ENCODE peak calls at places on chromosome 5, in four cellular contexts. G is WTC11, M is thoracic aorta, Z is IMR-90. X is an unnamed sample.

GRCh38 chr5:143372187-143372829 is 31.2 kb downstream of the NR3C1 start:
- DNase-seq in G (no peak), M (no peak), Z (peak; percentile 42), X (no peak)

GRCh38 chr5:85967681-85968080 is 650.1 kb upstream of the COX7C start:
- DNase-seq in G (no peak), M (no peak), Z (no peak), X (no peak)

GRCh38 chr5:102295534-102296228 is 403 bp downstream of the SLCO4C1 start:
- DNase-seq in G (peak; percentile 44), M (no peak), Z (no peak), X (no peak)

GRCh38 chr5:56851258-56851941 is 36.1 kb downstream of the MAP3K1 start:
- DNase-seq in G (no peak), M (no peak), Z (peak; percentile 47), X (no peak)

GRCh38 chr5:53037141-53037859 is 48.1 kb downstream of the ITGA2 start:
- DNase-seq in G (no peak), M (no peak), Z (peak; percentile 78), X (no peak)

GRCh38 chr5:56088967-56089829 is 94.4 kb upstream of the IL6ST start:
- DNase-seq in G (no peak), M (no peak), Z (peak; percentile 80), X (no peak)

GRCh38 chr5:111236995-111237394 is 12.8 kb downstream of the CAMK4 start:
- DNase-seq in G (no peak), M (no peak), Z (no peak), X (no peak)

GRCh38 chr5:107672212-107673105 is 1.7 kb upstream of the EFNA5 start:
- DNase-seq in G (peak; percentile 87), M (peak; percentile 65), Z (peak; percentile 87), X (peak; percentile 40)

GRCh38 chr5:152634596-152634995 is 229.5 kb upstream of the NMUR2 start:
- DNase-seq in G (peak; percentile 10), M (no peak), Z (no peak), X (no peak)

GRCh38 chr5:180213657-180214207 is 4.7 kb upstream of the RASGEF1C start:
- DNase-seq in G (no peak), M (no peak), Z (no peak), X (no peak)

GRCh38 chr5:80260461-80260860 is 4.6 kb upstream of the SERINC5 start:
- DNase-seq in G (no peak), M (no peak), Z (no peak), X (no peak)

GRCh38 chr5:79263-79662 is 12.7 kb upstream of the PLEKHG4B start:
- DNase-seq in G (no peak), M (no peak), Z (no peak), X (no peak)

GRCh38 chr5:53480474-53481353 is at the start of gene FST:
- DNase-seq in G (peak; percentile 52), M (no peak), Z (peak; percentile 36), X (no peak)

GRCh38 chr5:10266839-10267238 is 16.8 kb downstream of the CCT5 start:
- DNase-seq in G (no peak), M (no peak), Z (no peak), X (no peak)

GRCh38 chr5:148179234-148179824 is 11.0 kb downstream of the SPINK14 start:
- DNase-seq in G (no peak), M (no peak), Z (peak; percentile 63), X (no peak)

GRCh38 chr5:59547731-59548130 is 345.8 kb downstream of the PDE4D start:
- DNase-seq in G (no peak), M (no peak), Z (no peak), X (no peak)

GRCh38 chr5:19322716-19323485 is 665.1 kb downstream of the CDH18 start:
- DNase-seq in G (no peak), M (no peak), Z (no peak), X (no peak)

GRCh38 chr5:76546497-76547102 is 76.6 kb downstream of the F2RL2 start:
- DNase-seq in G (no peak), M (no peak), Z (no peak), X (no peak)

GRCh38 chr5:177609076-177610059 is 9.4 kb downstream of the B4GALT7 start:
- DNase-seq in G (no peak), M (no peak), Z (no peak), X (no peak)

GRCh38 chr5:157222506-157223230 is 42.0 kb downstream of the ITK start:
- DNase-seq in G (no peak), M (no peak), Z (peak; percentile 35), X (no peak)

GRCh38 chr5:155772009-155772662 is 554.8 kb upstream of the SGCD start:
- DNase-seq in G (peak; percentile 16), M (no peak), Z (no peak), X (no peak)
- TF ChIP-seq CTCF in G (no peak), M (no peak), Z (no peak), X (no peak)

GRCh38 chr5:125325488-125325887 is 579.0 kb upstream of the ZNF608 start:
- DNase-seq in G (no peak), M (no peak), Z (no peak), X (no peak)
- TF ChIP-seq CTCF in G (no peak), M (no peak), Z (no peak), X (no peak)

GRCh38 chr5:58469895-58470294 is 10.0 kb upstream of the PLK2 start:
- DNase-seq in G (no peak), M (no peak), Z (no peak), X (no peak)

GRCh38 chr5:58462154-58462553 is 2.3 kb upstream of the PLK2 start:
- DNase-seq in G (no peak), M (no peak), Z (no peak), X (no peak)

GRCh38 chr5:58462623-58463230 is 2.8 kb upstream of the PLK2 start:
- DNase-seq in G (no peak), M (no peak), Z (peak; percentile 72), X (no peak)

GRCh38 chr5:58466939-58467338 is 7.1 kb upstream of the PLK2 start:
- DNase-seq in G (peak; percentile 23), M (no peak), Z (peak; percentile 66), X (no peak)
- TF ChIP-seq CTCF in G (no peak), M (no peak), Z (no peak), X (no peak)

GRCh38 chr5:71586941-71587708 is at the start of gene MCCC2:
- DNase-seq in G (peak; percentile 99), M (peak; percentile 89), Z (peak; percentile 92), X (peak; percentile 95)
- TF ChIP-seq CTCF in G (no peak), M (no peak), Z (no peak), X (no peak)